ENCODE peak calls at places on chromosomes 5 and 9, in five cellular contexts. X is MCF 10A, Y is brain microvascular endothelial cell, K is AG09319, Z is OCI-LY7. M is an unnamed sample.
A peak's percentile ranks its signal among the peaks of the same experiment; 100 is the strongest.

GRCh38 chr5:159878988-159879471 is 37.3 kb upstream of the ADRA1B start:
- DNase-seq in K (peak; percentile 30), Z (no peak), Y (peak; percentile 91), X (peak; percentile 68), M (no peak)

GRCh38 chr9:16726023-16726422 is 144.4 kb downstream of the BNC2 start:
- DNase-seq in Z (no peak), K (no peak), Y (peak; percentile 20), X (peak; percentile 37), M (no peak)

GRCh38 chr9:15306757-15307522 is at the start of gene TTC39B:
- DNase-seq in Z (peak; percentile 37), X (peak; percentile 94), K (peak; percentile 79), Y (peak; percentile 84), M (peak; percentile 72)

GRCh38 chr5:176608142-176608705 is 1.7 kb downstream of the GPRIN1 start:
- DNase-seq in X (no peak), Y (no peak), Z (no peak), K (no peak), M (no peak)

GRCh38 chr5:157280927-157281326 is 15.0 kb downstream of the CYFIP2 start:
- DNase-seq in Y (peak; percentile 22), K (peak; percentile 52), Z (no peak), X (peak; percentile 53), M (no peak)

GRCh38 chr5:14204785-14205321 is 61.7 kb downstream of the TRIO start:
- DNase-seq in Y (peak; percentile 83), X (peak; percentile 75), K (peak; percentile 56), Z (peak; percentile 47), M (no peak)

GRCh38 chr9:123335227-123335985 is 20.6 kb upstream of the CRB2 start:
- DNase-seq in Y (peak; percentile 63), K (peak; percentile 28), Z (peak; percentile 45), X (no peak), M (no peak)

GRCh38 chr5:148904440-148904839 is 78.0 kb downstream of the ADRB2 start:
- DNase-seq in Z (no peak), K (no peak), X (no peak), Y (no peak), M (no peak)

GRCh38 chr9:22682536-22683392 is 236.1 kb downstream of the DMRTA1 start:
- DNase-seq in K (peak; percentile 52), X (peak; percentile 2), Z (peak; percentile 12), Y (no peak), M (no peak)

GRCh38 chr9:137064027-137064879 is 6.1 kb downstream of the SAPCD2 start:
- DNase-seq in X (peak; percentile 68), Z (peak; percentile 52), Y (no peak), K (no peak), M (peak; percentile 51)

GRCh38 chr5:36363101-36363500 is 61.4 kb upstream of the RANBP3L start:
- DNase-seq in K (no peak), Y (peak; percentile 84), Z (no peak), X (peak; percentile 72), M (no peak)

GRCh38 chr9:63816742-63817621 is 1468.0 kb downstream of the FOXD4L5 start:
- DNase-seq in Z (peak; percentile 78), Y (peak; percentile 62), X (peak; percentile 85), K (peak; percentile 77), M (peak; percentile 70)

GRCh38 chr9:12774861-12775367 is at the start of gene LURAP1L:
- DNase-seq in Y (peak; percentile 61), X (peak; percentile 84), Z (no peak), K (peak; percentile 69), M (no peak)

GRCh38 chr9:13083973-13084528 is 195.4 kb downstream of the MPDZ start:
- DNase-seq in Y (peak; percentile 10), K (no peak), Z (no peak), X (peak; percentile 7), M (no peak)

GRCh38 chr5:31048975-31049290 is 144.6 kb upstream of the CDH6 start:
- DNase-seq in X (no peak), Y (no peak), Z (no peak), K (no peak), M (no peak)

GRCh38 chr9:92974161-92974661 is 26.9 kb downstream of the FGD3 start:
- DNase-seq in K (no peak), Y (no peak), Z (no peak), X (no peak), M (no peak)

GRCh38 chr5:113040672-113041071 is 64.1 kb downstream of the DCP2 start:
- DNase-seq in K (no peak), X (no peak), Z (no peak), Y (no peak), M (no peak)

GRCh38 chr5:14741721-14742426 is 77.4 kb downstream of the OTULIN start:
- DNase-seq in Y (no peak), X (no peak), Z (no peak), K (no peak), M (no peak)

GRCh38 chr9:137589441-137590122 is 730 bp downstream of the ZMYND19 start:
- DNase-seq in Y (no peak), X (no peak), K (no peak), Z (peak; percentile 52), M (no peak)

GRCh38 chr5:140372971-140373487 is 13.0 kb downstream of the SLC4A9 start:
- DNase-seq in Z (peak; percentile 56), Y (peak; percentile 58), X (peak; percentile 90), K (peak; percentile 45), M (no peak)

GRCh38 chr9:22139261-22139660 is 130.2 kb upstream of the CDKN2B start:
- DNase-seq in K (no peak), Y (no peak), X (no peak), Z (no peak), M (no peak)

GRCh38 chr9:120935383-120935857 is 8.8 kb upstream of the TRAF1 start:
- DNase-seq in X (peak; percentile 100), Z (peak; percentile 44), K (peak; percentile 87), Y (peak; percentile 92), M (peak; percentile 96)

GRCh38 chr5:116573617-116574431 is 799 bp downstream of the SEMA6A start:
- DNase-seq in X (peak; percentile 32), Y (no peak), K (no peak), Z (no peak), M (no peak)

GRCh38 chr9:122228906-122229837 is at the start of gene LHX6:
- DNase-seq in Z (no peak), Y (peak; percentile 15), K (no peak), X (peak; percentile 15), M (no peak)

GRCh38 chr5:181236954-181237641 is 6.6 kb downstream of the RACK1 start:
- DNase-seq in Z (no peak), K (no peak), Y (no peak), X (no peak), M (no peak)

GRCh38 chr9:90128587-90129190 is 513.9 kb downstream of the DIRAS2 start:
- DNase-seq in K (no peak), Z (no peak), Y (no peak), X (no peak), M (no peak)

GRCh38 chr5:72231989-72232703 is 87.9 kb downstream of the MRPS27 start:
- DNase-seq in K (no peak), Y (no peak), Z (no peak), X (no peak), M (no peak)

GRCh38 chr9:127520941-127521918 is 69.9 kb downstream of the LRSAM1 start:
- DNase-seq in Z (no peak), X (peak; percentile 71), Y (peak; percentile 69), K (no peak), M (no peak)

GRCh38 chr5:3197237-3197636 is 398.4 kb upstream of the IRX1 start:
- DNase-seq in Z (no peak), X (no peak), K (no peak), Y (no peak), M (no peak)

GRCh38 chr5:32709789-32710334 is 1.3 kb upstream of the NPR3 start:
- DNase-seq in Y (peak; percentile 81), K (peak; percentile 57), Z (no peak), X (peak; percentile 79), M (peak; percentile 35)

GRCh38 chr5:121819661-121820261 is 31.9 kb upstream of the FTMT start:
- DNase-seq in Y (no peak), X (no peak), Z (no peak), K (no peak), M (no peak)
- TF ChIP-seq CTCF in Y (no peak), X (no peak), Z (no peak), K (no peak), M (no peak)

DNA sequence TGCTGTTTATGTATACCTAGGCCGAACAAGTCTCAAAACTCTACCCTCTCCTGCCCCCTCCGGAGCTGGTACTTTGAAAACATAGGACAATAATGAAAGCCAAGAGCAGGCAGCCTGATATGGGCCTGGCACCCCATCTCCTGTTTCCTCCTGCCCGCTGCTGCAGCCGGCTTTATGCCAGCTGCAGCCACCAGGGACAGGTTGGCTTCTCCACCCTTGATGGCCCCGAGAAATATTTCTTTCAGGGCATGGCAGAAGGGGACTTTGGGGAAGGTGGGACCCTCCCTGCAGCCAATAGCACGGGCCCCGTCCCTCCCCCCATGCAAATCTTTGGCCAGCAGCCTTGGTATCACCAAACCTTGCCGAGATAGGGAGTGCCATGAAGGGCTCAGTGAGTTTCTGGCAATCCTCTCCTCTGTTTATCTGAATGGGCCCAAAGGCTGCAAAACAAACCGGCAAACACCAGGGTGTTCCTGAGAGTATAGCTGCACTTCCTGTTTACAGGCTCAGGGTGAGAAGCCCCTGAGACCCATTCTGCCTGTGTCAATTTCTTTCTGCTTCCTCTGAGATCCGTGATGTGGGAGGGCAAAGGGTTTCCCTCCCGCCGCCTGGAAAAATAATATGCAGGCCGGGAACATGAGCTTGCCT is 73.4 kb upstream of the BOD1 start:
- DNase-seq in K (no peak), X (no peak), Y (no peak), Z (peak; percentile 76), M (no peak)
- TF ChIP-seq CTCF in K (no peak), X (no peak), Y (no peak), Z (peak; percentile 49), M (no peak)

GRCh38 chr5:28402590-28403301 is 1364.4 kb upstream of the CDH9 start:
- DNase-seq in Y (no peak), K (no peak), Z (no peak), X (no peak), M (no peak)

GRCh38 chr5:28404363-28405071 is 1366.1 kb upstream of the CDH9 start:
- DNase-seq in Z (no peak), X (no peak), K (no peak), Y (no peak), M (no peak)

GRCh38 chr5:28403846-28404245 is 1365.5 kb upstream of the CDH9 start:
- DNase-seq in X (no peak), Z (no peak), K (no peak), Y (peak; percentile 28), M (no peak)

GRCh38 chr5:28408186-28408585 is 1369.8 kb upstream of the CDH9 start:
- DNase-seq in Y (peak; percentile 91), X (peak; percentile 81), K (no peak), Z (no peak), M (no peak)
- TF ChIP-seq CTCF in Y (no peak), X (no peak), K (no peak), Z (no peak), M (no peak)

DNA sequence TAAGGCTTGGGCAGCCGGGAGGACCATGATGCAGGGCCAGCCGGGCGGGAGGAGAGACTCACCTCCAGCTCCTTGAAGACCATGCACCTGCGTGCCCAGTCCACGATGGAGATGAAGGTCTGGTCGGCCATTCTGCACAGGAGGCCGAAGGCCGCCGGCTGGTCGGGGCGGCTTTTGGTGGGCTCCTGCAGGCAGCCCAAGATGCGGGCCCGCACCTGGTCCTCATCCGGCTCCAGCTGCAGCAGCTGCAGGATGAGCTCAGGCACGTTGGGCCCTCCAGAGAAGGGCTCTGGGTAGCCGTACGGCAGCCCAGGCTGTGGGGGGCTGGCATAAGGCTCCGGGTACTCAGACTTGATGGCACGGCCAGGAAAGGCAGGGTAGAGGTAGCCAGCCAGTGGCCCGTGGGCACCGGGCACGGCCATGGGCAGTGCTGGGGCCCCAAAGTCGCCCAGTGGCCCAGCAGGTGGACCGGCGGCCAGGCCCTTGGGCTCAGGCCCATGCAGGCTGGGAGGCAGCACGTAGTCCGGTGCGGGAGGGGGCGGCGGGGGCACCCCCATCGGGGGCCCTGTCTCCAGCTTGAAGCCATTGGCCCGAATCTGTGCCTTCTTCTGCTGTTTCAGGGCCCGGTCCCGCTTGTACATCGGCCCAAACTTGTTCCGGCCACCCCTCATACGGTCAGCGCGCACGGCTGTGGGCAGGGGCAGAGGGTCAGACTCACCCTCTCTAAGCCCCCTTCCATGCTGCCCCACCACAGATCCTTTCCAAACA is 7.0 kb downstream of the NR5A1 start:
- DNase-seq in K (no peak), Z (no peak), Y (no peak), X (no peak), M (no peak)
- TF ChIP-seq CTCF in K (no peak), Z (no peak), Y (no peak), X (no peak), M (no peak)

M was measured in omental fat pad.